ENCODE peak calls at places on chromosomes 6 and 20, in four cellular contexts. Y, M, S and Z are unnamed samples.

GRCh38 chr20:23534801-23535593 is 33.3 kb downstream of the CST9L start:
- DNase-seq in M (no peak), S (no peak), Y (no peak), Z (no peak)

GRCh38 chr20:9989066-9989724 is 45.6 kb upstream of the ANKEF1 start:
- DNase-seq in Y (no peak), M (no peak), S (peak; percentile 84), Z (peak; percentile 88)

GRCh38 chr6:129844118-129844891 is 16.8 kb downstream of the TMEM244 start:
- DNase-seq in S (peak; percentile 64), M (no peak), Y (no peak), Z (peak; percentile 85)

GRCh38 chr20:5674176-5674660 is 76.0 kb upstream of the SHLD1 start:
- DNase-seq in M (no peak), Y (no peak), S (peak; percentile 49), Z (peak; percentile 53)

GRCh38 chr20:17688965-17689364 is 6.9 kb upstream of the RRBP1 start:
- DNase-seq in M (no peak), S (no peak), Y (no peak), Z (no peak)

GRCh38 chr6:33008944-33009861 is at the start of gene HLA-DOA:
- DNase-seq in M (no peak), Y (no peak), S (peak; percentile 14), Z (peak; percentile 52)

GRCh38 chr20:4633379-4633778 is 88.3 kb upstream of the PRND start:
- DNase-seq in M (no peak), S (peak; percentile 18), Y (no peak), Z (peak; percentile 42)

GRCh38 chr6:113004691-113005270 is 657.7 kb downstream of the RFPL4B start:
- DNase-seq in Y (no peak), M (no peak), S (no peak), Z (no peak)

GRCh38 chr6:4280721-4281120 is 145.3 kb upstream of the ECI2 start:
- DNase-seq in Y (no peak), S (peak; percentile 85), M (no peak), Z (peak; percentile 93)

GRCh38 chr20:13022401-13023170 is 13.8 kb downstream of the SPTLC3 start:
- DNase-seq in M (no peak), S (peak; percentile 72), Y (no peak), Z (peak; percentile 84)

GRCh38 chr6:1127129-1127528 is 184.8 kb upstream of the FOXQ1 start:
- DNase-seq in M (no peak), Y (no peak), S (no peak), Z (no peak)
- H3K4me3 ChIP-seq in M (no peak overlapping the region), Y (no peak overlapping the region), S (no peak overlapping the region), Z (no peak overlapping the region)

GRCh38 chr6:89145962-89146747 is at the start of gene PM20D2:
- DNase-seq in Y (peak; percentile 89), S (peak; percentile 18), M (no peak), Z (peak; percentile 19)

GRCh38 chr6:89146748-89147715 is 1.2 kb downstream of the PM20D2 start:
- DNase-seq in Y (no peak), S (peak; percentile 62), M (no peak), Z (peak; percentile 61)

GRCh38 chr6:89145461-89145961 is 344 bp upstream of the PM20D2 start:
- DNase-seq in Y (no peak), S (peak; percentile 29), M (no peak), Z (peak; percentile 42)

GRCh38 chr6:89148016-89148750 is 2.3 kb downstream of the PM20D2 start:
- DNase-seq in Y (no peak), S (peak; percentile 5), M (no peak), Z (no peak)

DNA sequence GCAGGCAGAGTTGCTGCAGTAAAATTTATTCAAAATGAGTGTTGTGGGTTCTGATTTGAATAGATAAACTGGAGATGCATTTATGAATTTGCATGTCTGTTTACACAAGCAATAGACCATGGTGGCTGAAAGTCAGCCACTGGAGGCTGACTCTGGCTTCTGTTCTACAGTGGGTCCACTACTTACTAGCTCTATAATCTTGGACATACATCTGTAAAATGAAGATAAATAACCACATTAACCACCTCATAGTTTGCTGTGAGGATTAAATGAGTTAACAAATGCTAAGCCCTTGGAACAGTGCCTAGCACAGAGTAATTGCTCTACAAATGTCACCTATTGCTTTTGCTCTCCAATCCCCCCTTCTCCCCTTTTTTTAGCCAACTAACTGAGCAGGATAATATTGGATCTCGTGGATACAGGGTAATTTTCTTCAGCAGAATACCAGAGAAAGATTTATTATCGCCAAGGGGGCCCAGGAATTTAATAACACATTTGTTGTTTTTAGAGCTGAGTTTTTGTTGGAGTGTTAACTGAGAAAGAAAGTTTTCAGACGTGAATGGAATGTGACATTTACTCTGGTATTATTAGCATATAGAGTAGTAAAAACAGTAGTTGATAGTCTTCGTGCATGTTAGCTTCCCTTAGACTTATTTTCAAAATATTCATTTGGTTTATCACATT is 1.4 kb upstream of the PM20D2 start:
- DNase-seq in M (no peak), S (no peak), Y (no peak), Z (no peak)
- H3K4me3 ChIP-seq in M (no peak overlapping the region), S (no peak overlapping the region), Y (no peak overlapping the region), Z (no peak overlapping the region)

GRCh38 chr20:47318027-47318595 is 38.4 kb downstream of the ZMYND8 start:
- DNase-seq in S (peak; percentile 95), Y (no peak), M (no peak), Z (peak; percentile 79)
- H3K4me3 ChIP-seq in S (no peak overlapping the region), Y (peak overlapping the region; percentile 5), M (no peak overlapping the region), Z (no peak overlapping the region)

GRCh38 chr6:75208564-75209431 is 2.9 kb upstream of the COL12A1 start:
- DNase-seq in S (peak; percentile 91), M (peak; percentile 4), Y (peak; percentile 93), Z (peak; percentile 90)
- H3K4me3 ChIP-seq in S (no peak overlapping the region), M (no peak overlapping the region), Y (peak overlapping the region; percentile 30), Z (peak overlapping the region; percentile 40)